ENCODE peak calls at places on chromosome 18, in six cellular contexts. Z is heart left ventricle, I is astrocyte of the spinal cord, L is cardiac muscle cell, B is brain microvascular endothelial cell, G is sigmoid colon. Q is an unnamed sample.

GRCh38 chr18:5868218-5868904 is 27.0 kb downstream of the TMEM200C start:
- DNase-seq in L (peak; percentile 91), I (peak; percentile 89), G (no peak), B (peak; percentile 79), Z (peak; percentile 55), Q (peak; percentile 59)

GRCh38 chr18:12091742-12092141 is 1.9 kb upstream of the ANKRD62 start:
- DNase-seq in B (no peak), L (no peak), I (no peak), Z (no peak), G (no peak), Q (no peak)

GRCh38 chr18:63683152-63683551 is 19.6 kb upstream of the SERPINB11 start:
- DNase-seq in G (no peak), B (peak; percentile 96), L (peak; percentile 75), Z (no peak), I (peak; percentile 85), Q (peak; percentile 24)

GRCh38 chr18:75586576-75586975 is 159.1 kb upstream of the SMIM21 start:
- DNase-seq in G (no peak), L (no peak), Z (no peak), B (no peak), I (no peak), Q (no peak)

GRCh38 chr18:31740180-31740579 is 20.5 kb downstream of the SLC25A52 start:
- DNase-seq in G (no peak), Z (no peak), I (no peak), L (no peak), B (no peak), Q (no peak)

GRCh38 chr18:79343567-79344207 is 52.0 kb upstream of the NFATC1 start:
- DNase-seq in L (no peak), G (no peak), Z (no peak), B (no peak), I (no peak), Q (no peak)

GRCh38 chr18:21897811-21898210 is 157.2 kb downstream of the MIB1 start:
- DNase-seq in L (peak; percentile 67), Z (no peak), I (peak; percentile 41), B (peak; percentile 47), G (no peak), Q (peak; percentile 38)

GRCh38 chr18:51185075-51185474 is 12.4 kb downstream of the MEX3C start:
- DNase-seq in Z (no peak), I (no peak), B (no peak), G (no peak), L (no peak), Q (no peak)

GRCh38 chr18:55246278-55246677 is 287.0 kb upstream of the CCDC68 start:
- DNase-seq in B (no peak), I (no peak), Z (no peak), L (no peak), G (no peak), Q (no peak)

GRCh38 chr18:5162111-5162510 is 34.9 kb downstream of the AKAIN1 start:
- DNase-seq in B (no peak), Z (no peak), G (no peak), I (no peak), L (no peak), Q (no peak)

GRCh38 chr18:27712066-27712465 is 464.9 kb downstream of the CDH2 start:
- DNase-seq in B (no peak), G (no peak), I (no peak), L (no peak), Z (no peak), Q (no peak)

GRCh38 chr18:33194793-33195192 is 245.7 kb downstream of the CCDC178 start:
- DNase-seq in G (no peak), B (no peak), Z (no peak), L (no peak), I (no peak), Q (no peak)

GRCh38 chr18:45007531-45007930 is 326.8 kb downstream of the SETBP1 start:
- DNase-seq in L (no peak), B (no peak), I (peak; percentile 15), G (no peak), Z (no peak), Q (no peak)

GRCh38 chr18:63152096-63152495 is 167.5 kb downstream of the BCL2 start:
- DNase-seq in B (no peak), L (no peak), I (no peak), Z (no peak), G (no peak), Q (no peak)

GRCh38 chr18:57627488-57627887 is 5.9 kb upstream of the NARS1 start:
- DNase-seq in I (peak; percentile 61), G (no peak), L (peak; percentile 26), B (peak; percentile 38), Z (no peak), Q (no peak)

GRCh38 chr18:12637393-12637792 is 20.5 kb downstream of the SPIRE1 start:
- DNase-seq in Z (no peak), B (peak; percentile 40), L (peak; percentile 45), G (no peak), I (no peak), Q (no peak)

GRCh38 chr18:73768043-73768442 is 379.6 kb downstream of the FBXO15 start:
- DNase-seq in G (no peak), B (no peak), Z (no peak), I (no peak), L (no peak), Q (no peak)

DNA sequence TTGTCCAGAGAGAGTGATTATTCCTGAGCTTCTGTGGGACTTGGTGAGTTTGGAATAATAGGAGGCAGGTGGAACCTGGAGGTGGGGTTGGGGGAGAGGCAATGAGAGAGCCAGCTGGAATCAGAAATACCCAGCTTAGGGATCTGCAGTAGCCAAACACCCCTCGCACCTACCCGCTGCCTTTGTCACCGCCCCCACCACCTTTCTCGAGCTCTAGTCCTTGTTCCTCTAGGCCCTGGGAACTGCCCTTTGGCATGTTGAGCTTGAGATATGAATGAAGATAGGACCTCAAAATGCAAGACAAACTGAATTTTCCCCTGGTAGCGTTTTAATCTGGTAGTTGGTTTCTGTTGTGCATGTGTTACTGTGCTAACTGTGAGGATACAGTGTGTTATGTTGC is 242.9 kb downstream of the PTPRM start:
- DNase-seq in I (no peak), Z (no peak), L (no peak), G (no peak), B (no peak), Q (no peak)
- H3K4me3 ChIP-seq in I (no peak overlapping the region), Z (no peak overlapping the region), L (no peak overlapping the region), G (no peak overlapping the region), B (no peak overlapping the region), Q (no peak overlapping the region)

GRCh38 chr18:60411715-60412114 is 39.1 kb upstream of the MC4R start:
- DNase-seq in Z (no peak), G (no peak), B (no peak), L (no peak), I (no peak), Q (no peak)
- TF ChIP-seq CTCF in Z (no peak), G (no peak), B (peak; percentile 55), L (no peak), I (peak; percentile 27), Q (peak; percentile 19)

GRCh38 chr18:48834421-48835011 is 116.2 kb downstream of the SMAD7 start:
- DNase-seq in I (peak; percentile 93), B (peak; percentile 87), L (peak; percentile 89), G (peak; percentile 89), Z (peak; percentile 77), Q (peak; percentile 91)

GRCh38 chr18:48832961-48833700 is 117.6 kb downstream of the SMAD7 start:
- DNase-seq in Z (peak; percentile 68), L (peak; percentile 74), B (no peak), G (no peak), I (peak; percentile 86), Q (peak; percentile 76)

GRCh38 chr18:48835745-48836191 is 115.0 kb downstream of the SMAD7 start:
- DNase-seq in Z (no peak), G (peak; percentile 47), I (no peak), B (no peak), L (no peak), Q (no peak)

GRCh38 chr18:48835119-48835518 is 115.6 kb downstream of the SMAD7 start:
- DNase-seq in G (no peak), B (no peak), Z (no peak), I (no peak), L (no peak), Q (no peak)

GRCh38 chr18:48833701-48834394 is 116.9 kb downstream of the SMAD7 start:
- DNase-seq in I (peak; percentile 44), Z (no peak), B (no peak), G (no peak), L (peak; percentile 27), Q (no peak)
- H3K4me3 ChIP-seq in I (peak overlapping the region; percentile 8), Z (peak overlapping the region; percentile 24), B (peak overlapping the region; percentile 41), G (no peak overlapping the region), L (no peak overlapping the region), Q (no peak overlapping the region)

GRCh38 chr18:34350778-34351177 is 126.1 kb upstream of the NOL4 start:
- DNase-seq in G (no peak), B (no peak), I (no peak), Z (no peak), L (no peak), Q (no peak)

GRCh38 chr18:34357944-34358580 is 133.3 kb upstream of the NOL4 start:
- DNase-seq in G (no peak), I (no peak), B (no peak), L (no peak), Z (no peak), Q (no peak)

GRCh38 chr18:34354351-34354750 is 129.6 kb upstream of the NOL4 start:
- DNase-seq in I (no peak), B (no peak), G (no peak), Z (no peak), L (no peak), Q (no peak)

DNA sequence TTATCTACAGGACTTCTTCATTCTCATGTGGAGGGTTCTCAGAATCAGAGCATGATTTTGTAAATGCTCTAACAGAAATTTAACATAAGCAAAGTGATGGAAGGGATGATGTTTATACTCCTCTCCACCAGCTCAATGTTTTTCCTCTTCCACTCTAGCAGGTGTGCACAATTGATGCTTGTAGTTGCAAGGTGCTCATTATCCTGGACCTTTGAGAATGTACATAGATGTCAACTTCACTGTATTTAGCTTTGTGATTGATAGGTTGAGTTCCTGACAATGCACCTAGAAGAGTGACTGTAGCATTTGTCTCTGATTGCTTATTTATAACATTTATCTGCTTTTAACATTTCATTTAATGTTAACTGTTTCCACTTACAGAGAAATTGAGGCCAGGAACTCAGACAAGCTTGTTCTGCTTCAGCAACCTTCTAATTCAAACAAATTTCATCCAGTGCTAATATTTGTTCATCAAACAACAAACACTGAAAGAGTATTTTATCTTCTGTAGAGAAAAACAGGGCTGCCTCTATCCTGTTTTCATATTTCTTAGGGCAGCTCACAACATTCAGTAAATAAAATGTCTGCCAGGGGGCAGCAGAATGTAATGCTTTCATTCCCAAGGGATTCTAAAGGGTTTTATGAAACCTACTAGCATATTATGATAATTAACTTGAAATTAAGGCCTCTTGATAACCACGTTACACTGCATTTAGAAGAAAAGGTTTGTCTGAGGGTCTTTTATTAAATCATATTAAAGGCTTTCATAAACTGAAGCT is 127.9 kb upstream of the NOL4 start:
- DNase-seq in G (no peak), L (no peak), B (no peak), I (peak; percentile 22), Z (no peak), Q (no peak)
- TF ChIP-seq CTCF in G (no peak), L (no peak), B (peak; percentile 16), I (peak; percentile 34), Z (peak; percentile 44), Q (no peak)

DNA sequence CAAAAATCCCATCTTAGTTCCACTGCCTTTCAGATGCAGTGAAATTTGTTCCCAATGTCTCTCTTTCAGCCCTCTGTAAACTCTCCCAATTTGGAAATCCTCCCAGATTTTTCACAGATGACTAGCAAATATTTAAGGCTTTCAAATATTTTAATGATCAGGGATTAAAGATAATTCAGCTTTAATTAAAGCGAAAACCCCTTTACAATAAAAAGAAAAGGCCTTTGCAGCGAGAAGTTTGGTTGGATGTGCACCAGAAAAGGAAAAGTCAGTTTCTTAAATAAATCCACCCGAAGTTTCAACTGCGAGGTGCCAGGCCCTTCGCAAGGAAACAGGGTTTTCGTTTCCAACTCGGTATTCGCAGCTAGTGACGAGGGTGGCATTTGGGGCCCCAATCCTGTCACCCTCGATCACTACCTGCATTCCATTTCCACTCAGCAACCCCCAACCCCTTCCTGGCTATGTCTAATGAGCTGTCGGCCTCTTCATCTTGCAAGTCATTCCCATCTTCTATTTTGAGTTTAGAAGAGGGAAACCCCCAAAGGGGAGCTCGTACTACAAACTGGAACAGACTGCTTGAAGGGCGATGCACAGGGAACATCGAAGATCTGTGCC is 1.5 kb downstream of the RAX start:
- DNase-seq in B (no peak), I (no peak), Z (no peak), G (no peak), L (no peak), Q (no peak)
- H3K4me3 ChIP-seq in B (no peak overlapping the region), I (no peak overlapping the region), Z (no peak overlapping the region), G (no peak overlapping the region), L (no peak overlapping the region), Q (no peak overlapping the region)